ENCODE peak calls at places on chromosomes 12 and 14, in nine cellular contexts. B, C, X, L, Q, F, E, G and N are unnamed samples.
A peak's percentile ranks its signal among the peaks of the same experiment; 100 is the strongest.

GRCh38 chr14:44962573-44963528 is 861 bp downstream of the TOGARAM1 start:
- DNase-seq in B (peak; percentile 57), C (peak; percentile 82), X (peak; percentile 60), L (peak; percentile 53), Q (peak; percentile 53), F (peak; percentile 54), E (no peak), G (peak; percentile 63), N (no peak)

GRCh38 chr12:101779200-101779599 is 39.9 kb upstream of the SYCP3 start:
- DNase-seq in B (no peak), C (no peak), X (no peak), L (no peak), Q (no peak), F (no peak), E (no peak), G (no peak), N (no peak)

GRCh38 chr12:124927325-124928094 is 13.1 kb upstream of the UBC start:
- DNase-seq in B (peak; percentile 87), C (peak; percentile 94), X (peak; percentile 87), L (peak; percentile 92), Q (peak; percentile 93), F (peak; percentile 79), E (peak; percentile 92), G (peak; percentile 84), N (no peak)

GRCh38 chr14:79749051-79749450 is 462.3 kb downstream of the DIO2 start:
- DNase-seq in B (no peak), C (no peak), X (no peak), L (no peak), Q (no peak), F (no peak), E (no peak), G (no peak), N (no peak)

GRCh38 chr12:122882908-122883563 is 12.9 kb downstream of the VPS37B start:
- DNase-seq in B (no peak), C (no peak), X (no peak), L (no peak), Q (no peak), F (no peak), E (no peak), G (no peak), N (no peak)

GRCh38 chr12:130076752-130077151 is 85.5 kb upstream of the FZD10 start:
- DNase-seq in B (no peak), C (no peak), X (no peak), L (no peak), Q (no peak), F (no peak), E (no peak), G (no peak), N (no peak)

GRCh38 chr14:37819155-37820015 is 224.0 kb downstream of the TTC6 start:
- DNase-seq in B (no peak), C (no peak), X (no peak), L (peak; percentile 17), Q (no peak), F (peak; percentile 29), E (no peak), G (no peak), N (peak; percentile 27)

GRCh38 chr12:52122904-52123303 is 43.4 kb downstream of the SMIM41 start:
- DNase-seq in B (no peak), C (no peak), X (no peak), L (no peak), Q (no peak), F (no peak), E (no peak), G (no peak), N (no peak)

GRCh38 chr12:46217686-46218508 is 50.9 kb downstream of the SLC38A1 start:
- DNase-seq in B (no peak), C (no peak), X (no peak), L (no peak), Q (no peak), F (no peak), E (no peak), G (no peak), N (no peak)

GRCh38 chr14:81464253-81465001 is 64.3 kb upstream of the STON2 start:
- DNase-seq in B (no peak), C (no peak), X (no peak), L (peak; percentile 80), Q (peak; percentile 49), F (peak; percentile 64), E (no peak), G (no peak), N (peak; percentile 14)

GRCh38 chr12:30197392-30198047 is 413.8 kb upstream of the TMTC1 start:
- DNase-seq in B (no peak), C (no peak), X (no peak), L (no peak), Q (no peak), F (peak; percentile 43), E (no peak), G (no peak), N (no peak)

GRCh38 chr12:65875635-65876034 is 51.4 kb downstream of the HMGA2 start:
- DNase-seq in B (no peak), C (no peak), X (no peak), L (no peak), Q (peak; percentile 39), F (peak; percentile 69), E (no peak), G (no peak), N (no peak)

GRCh38 chr14:38405851-38406630 is 150.1 kb upstream of the CLEC14A start:
- DNase-seq in B (no peak), C (no peak), X (peak; percentile 8), L (peak; percentile 69), Q (no peak), F (peak; percentile 66), E (no peak), G (no peak), N (peak; percentile 84)

GRCh38 chr12:56267443-56268071 is 815 bp downstream of the COQ10A start:
- DNase-seq in B (peak; percentile 61), C (no peak), X (peak; percentile 63), L (peak; percentile 58), Q (no peak), F (no peak), E (no peak), G (peak; percentile 60), N (no peak)

GRCh38 chr12:76713130-76713529 is 50.8 kb upstream of the ZDHHC17 start:
- DNase-seq in B (no peak), C (no peak), X (no peak), L (peak; percentile 70), Q (no peak), F (no peak), E (no peak), G (no peak), N (no peak)

GRCh38 chr14:42214981-42215491 is 608.4 kb downstream of the LRFN5 start:
- DNase-seq in B (no peak), C (no peak), X (no peak), L (no peak), Q (no peak), F (peak; percentile 86), E (no peak), G (no peak), N (peak; percentile 44)

GRCh38 chr14:59213368-59214315 is 25.2 kb downstream of the DAAM1 start:
- DNase-seq in B (no peak), C (no peak), X (no peak), L (peak; percentile 23), Q (no peak), F (peak; percentile 72), E (no peak), G (no peak), N (no peak)

GRCh38 chr12:52027085-52027843 is 20.5 kb downstream of the TAMALIN start:
- DNase-seq in B (peak; percentile 80), C (no peak), X (peak; percentile 64), L (no peak), Q (no peak), F (no peak), E (no peak), G (peak; percentile 81), N (no peak)

DNA sequence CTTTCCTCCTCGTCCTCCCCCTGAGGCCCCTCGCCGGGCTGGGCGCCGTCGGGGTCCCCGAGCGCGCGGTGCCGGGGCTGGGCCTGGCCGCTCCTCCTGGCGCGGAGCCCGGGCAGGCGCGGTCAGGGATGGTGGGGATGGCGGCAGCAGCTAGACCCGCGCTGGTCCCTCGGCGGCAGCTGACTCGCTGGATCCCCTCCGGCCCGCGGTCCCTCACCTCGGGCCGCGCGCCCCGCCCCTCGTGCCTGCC is at the start of gene SLC25A29:
- DNase-seq in B (no peak), C (no peak), X (no peak), L (no peak), Q (no peak), F (no peak), E (no peak), G (no peak), N (no peak)
- TF ChIP-seq CTCF in B (no peak), C (no peak), X (no peak), L (no peak), Q (no peak), F (no peak), E (no peak), G (no peak), N (no peak)

GRCh38 chr12:14473707-14474287 is 93.9 kb downstream of the PLBD1 start:
- DNase-seq in B (no peak), C (no peak), X (no peak), L (peak; percentile 20), Q (no peak), F (peak; percentile 18), E (no peak), G (no peak), N (no peak)
- H3K4me3 ChIP-seq in B (no peak overlapping the region), C (no peak overlapping the region), X (no peak overlapping the region), L (no peak overlapping the region), Q (no peak overlapping the region), F (no peak overlapping the region), E (no peak overlapping the region), G (no peak overlapping the region), N (no peak overlapping the region)

GRCh38 chr12:1518486-1518762 is 76.0 kb downstream of the FBXL14 start:
- DNase-seq in B (no peak), C (no peak), X (no peak), L (no peak), Q (no peak), F (no peak), E (no peak), G (no peak), N (no peak)

GRCh38 chr12:1517734-1518485 is 76.5 kb downstream of the FBXL14 start:
- DNase-seq in B (no peak), C (no peak), X (no peak), L (no peak), Q (no peak), F (no peak), E (no peak), G (no peak), N (no peak)

GRCh38 chr12:1515428-1515827 is 79.0 kb downstream of the FBXL14 start:
- DNase-seq in B (no peak), C (no peak), X (no peak), L (no peak), Q (no peak), F (no peak), E (no peak), G (no peak), N (no peak)

GRCh38 chr12:1518763-1519516 is 75.4 kb downstream of the FBXL14 start:
- DNase-seq in B (no peak), C (no peak), X (no peak), L (no peak), Q (no peak), F (peak; percentile 91), E (no peak), G (no peak), N (peak; percentile 27)

GRCh38 chr12:1517007-1517406 is 77.4 kb downstream of the FBXL14 start:
- DNase-seq in B (no peak), C (no peak), X (no peak), L (peak; percentile 81), Q (no peak), F (peak; percentile 82), E (no peak), G (no peak), N (peak; percentile 59)
- TF ChIP-seq CTCF in B (peak; percentile 47), C (no peak), X (peak; percentile 24), L (peak; percentile 89), Q (no peak), F (peak; percentile 43), E (no peak), G (peak; percentile 36), N (peak; percentile 29)

GRCh38 chr14:69667938-69668336 is 56.5 kb downstream of the SUSD6 start:
- DNase-seq in B (no peak), C (no peak), X (no peak), L (no peak), Q (no peak), F (no peak), E (no peak), G (no peak), N (no peak)
- H3K4me3 ChIP-seq in B (no peak overlapping the region), C (no peak overlapping the region), X (no peak overlapping the region), L (no peak overlapping the region), Q (no peak overlapping the region), F (no peak overlapping the region), E (no peak overlapping the region), G (no peak overlapping the region), N (no peak overlapping the region)